ENCODE peak calls at places on chromosomes 12 and 14, in four cellular contexts. T is NCI-H1417; U is naive thymus-derived CD8-positive, alpha-beta T cell; H is body of pancreas. W is an unnamed sample.

GRCh38 chr12:118835911-118836310 is 145.4 kb upstream of the SRRM4 start:
- DNase-seq in H (no peak), U (no peak), T (no peak), W (no peak)

GRCh38 chr12:123903301-123904065 is 69.1 kb downstream of the CCDC92 start:
- DNase-seq in U (no peak), H (no peak), T (no peak), W (no peak)

GRCh38 chr14:78701246-78701645 is 531.1 kb downstream of the NRXN3 start:
- DNase-seq in U (no peak), T (no peak), H (no peak), W (no peak)

GRCh38 chr14:35576260-35576659 is 42.3 kb downstream of the INSM2 start:
- DNase-seq in H (no peak), T (no peak), U (no peak), W (no peak)

GRCh38 chr12:33588725-33589405 is 149.2 kb upstream of the SYT10 start:
- DNase-seq in U (no peak), T (no peak), H (no peak), W (no peak)

GRCh38 chr12:106248849-106249371 is 1.1 kb upstream of the CKAP4 start:
- DNase-seq in T (peak), H (peak), U (peak), W (no peak)

GRCh38 chr14:25050494-25051170 is 685 bp upstream of the STXBP6 start:
- DNase-seq in H (peak), T (no peak), U (no peak), W (no peak)

GRCh38 chr12:54442071-54442470 is 23.0 kb upstream of the ITGA5 start:
- DNase-seq in U (no peak), H (no peak), T (no peak), W (no peak)

GRCh38 chr12:18749381-18749957 is 11.6 kb downstream of the CAPZA3 start:
- DNase-seq in T (no peak), U (no peak), H (no peak), W (no peak)

GRCh38 chr14:101601603-101602465 is 40.5 kb downstream of the DIO3 start:
- DNase-seq in U (no peak), H (no peak), T (no peak), W (no peak)